ENCODE peak calls at places on chromosomes 6 and 20, in ten cellular contexts. L, E, Z, O, B, M, Y, S, F and P are unnamed samples.

GRCh38 chr6:14985366-14985765 is 260.5 kb upstream of the JARID2 start:
- DNase-seq in L (no peak), E (no peak), Z (no peak), O (no peak), B (no peak), M (no peak), Y (no peak), S (no peak), F (no peak), P (no peak)

GRCh38 chr6:113530769-113531168 is 326.4 kb upstream of the MARCKS start:
- DNase-seq in L (no peak), E (peak; percentile 59), Z (peak; percentile 45), O (no peak), B (no peak), M (peak; percentile 54), Y (no peak), S (peak; percentile 28), F (no peak), P (no peak)

GRCh38 chr6:52305948-52306767 is 21.6 kb upstream of the MCM3 start:
- DNase-seq in L (peak; percentile 83), E (no peak), Z (no peak), O (peak; percentile 81), B (peak; percentile 31), M (no peak), Y (no peak), S (no peak), F (no peak), P (no peak)

GRCh38 chr6:26157150-26157837 is 70.1 kb downstream of the HFE start:
- DNase-seq in L (peak; percentile 94), E (no peak), Z (peak; percentile 65), O (peak; percentile 53), B (peak; percentile 53), M (peak; percentile 4), Y (peak; percentile 15), S (peak; percentile 58), F (peak; percentile 65), P (peak; percentile 62)

GRCh38 chr6:2783188-2783957 is 18.2 kb downstream of the WRNIP1 start:
- DNase-seq in L (no peak), E (no peak), Z (no peak), O (no peak), B (no peak), M (no peak), Y (no peak), S (no peak), F (no peak), P (no peak)

GRCh38 chr6:56851104-56851503 is 103.8 kb upstream of the BEND6 start:
- DNase-seq in L (peak; percentile 40), E (no peak), Z (peak; percentile 26), O (no peak), B (no peak), M (no peak), Y (no peak), S (no peak), F (no peak), P (no peak)

GRCh38 chr6:113644861-113645575 is 212.1 kb upstream of the MARCKS start:
- DNase-seq in L (peak; percentile 79), E (peak; percentile 100), Z (peak; percentile 93), O (no peak), B (no peak), M (peak; percentile 21), Y (no peak), S (peak; percentile 88), F (no peak), P (no peak)

GRCh38 chr6:39453236-39453635 is 130.7 kb upstream of the KCNK16 start:
- DNase-seq in L (no peak), E (no peak), Z (peak; percentile 34), O (no peak), B (no peak), M (no peak), Y (no peak), S (peak; percentile 36), F (no peak), P (no peak)

GRCh38 chr6:72554203-72554564 is 67.7 kb upstream of the KCNQ5 start:
- DNase-seq in L (no peak), E (peak; percentile 44), Z (peak; percentile 41), O (no peak), B (no peak), M (peak; percentile 49), Y (no peak), S (peak; percentile 44), F (no peak), P (no peak)

GRCh38 chr6:17179246-17180073 is 77.6 kb downstream of the STMND1 start:
- DNase-seq in L (no peak), E (no peak), Z (peak; percentile 23), O (no peak), B (no peak), M (no peak), Y (no peak), S (no peak), F (no peak), P (no peak)

GRCh38 chr20:35583636-35584560 is 31.7 kb upstream of the SPAG4 start:
- DNase-seq in L (no peak), E (no peak), Z (no peak), O (no peak), B (no peak), M (no peak), Y (no peak), S (no peak), F (no peak), P (no peak)

GRCh38 chr20:1469925-1470571 is 3.4 kb upstream of the NSFL1C start:
- DNase-seq in L (peak; percentile 76), E (peak; percentile 100), Z (peak; percentile 99), O (no peak), B (peak; percentile 20), M (peak; percentile 96), Y (peak; percentile 47), S (peak; percentile 99), F (no peak), P (no peak)